ENCODE peak calls at places on chromosomes 1 and 21, in five cellular contexts. T is ascending aorta; N is EL; G is stimulated activated CD8-positive, alpha-beta memory T cell treated with anti-CD3 and anti-CD28 coated beads, Interleukin-2, amount 100 ng/mL, for 1 hour; Z is thoracic aorta. R is an unnamed sample.

GRCh38 chr1:221663321-221663720 is 78.6 kb downstream of the DUSP10 start:
- DNase-seq in T (no peak), N (no peak), G (no peak), Z (no peak), R (no peak)

GRCh38 chr1:83901547-83902155 is 97.3 kb downstream of the TTLL7 start:
- DNase-seq in T (no peak), N (peak; percentile 89), G (no peak), Z (no peak), R (no peak)

GRCh38 chr1:3776231-3777030 is 3.9 kb downstream of the SMIM1 start:
- DNase-seq in T (no peak), N (no peak), G (no peak), Z (no peak), R (no peak)

GRCh38 chr1:236128646-236129178 is 13.6 kb upstream of the GPR137B start:
- DNase-seq in T (no peak), N (peak; percentile 7), G (no peak), Z (no peak), R (no peak)

GRCh38 chr1:109306832-109307362 is at the start of gene MYBPHL:
- DNase-seq in T (no peak), N (no peak), G (no peak), Z (no peak), R (no peak)

GRCh38 chr1:183604048-183604808 is 14.0 kb upstream of the NCF2 start:
- DNase-seq in T (no peak), N (peak; percentile 97), G (no peak), Z (no peak), R (no peak)

GRCh38 chr21:26169061-26169610 is 1.4 kb downstream of the APP start:
- DNase-seq in T (no peak), N (peak; percentile 68), G (peak; percentile 1), Z (no peak), R (no peak)

GRCh38 chr1:86068841-86069756 is 87.5 kb downstream of the COL24A1 start:
- DNase-seq in T (no peak), N (peak; percentile 57), G (no peak), Z (no peak), R (no peak)